ENCODE peak calls at places on chromosomes 12 and 14, in four cellular contexts. One of them, this sample, is unnamed.

GRCh38 chr12:47080725-47081502 is 1.2 kb upstream of the AMIGO2 start:
- DNase-seq in fibroblast of lung: peak
- DNase-seq in HFF-Myc: no peak
- DNase-seq in left ventricle myocardium inferior: peak
- DNase-seq in this sample: no peak

GRCh38 chr14:89504602-89505320 is 87.7 kb upstream of the FOXN3 start:
- DNase-seq in fibroblast of lung: peak
- DNase-seq in HFF-Myc: no peak
- DNase-seq in left ventricle myocardium inferior: no peak
- DNase-seq in this sample: peak

GRCh38 chr14:103361868-103362267 is 23.3 kb upstream of the MARK3 start:
- DNase-seq in fibroblast of lung: peak
- DNase-seq in HFF-Myc: peak
- DNase-seq in left ventricle myocardium inferior: no peak
- DNase-seq in this sample: peak

GRCh38 chr12:104166465-104166864 is 28.5 kb upstream of the NFYB start:
- DNase-seq in fibroblast of lung: peak
- DNase-seq in HFF-Myc: no peak
- DNase-seq in left ventricle myocardium inferior: peak
- DNase-seq in this sample: no peak

GRCh38 chr12:109109756-109110350 is 6.5 kb upstream of the ACACB start:
- DNase-seq in fibroblast of lung: no peak
- DNase-seq in HFF-Myc: no peak
- DNase-seq in left ventricle myocardium inferior: no peak
- DNase-seq in this sample: no peak

GRCh38 chr12:47147749-47148148 is 68.0 kb upstream of the AMIGO2 start:
- DNase-seq in fibroblast of lung: no peak
- DNase-seq in HFF-Myc: no peak
- DNase-seq in left ventricle myocardium inferior: no peak
- DNase-seq in this sample: no peak

GRCh38 chr12:67067453-67068203 is 201.5 kb upstream of the CAND1 start:
- DNase-seq in fibroblast of lung: no peak
- DNase-seq in HFF-Myc: no peak
- DNase-seq in left ventricle myocardium inferior: no peak
- DNase-seq in this sample: no peak

GRCh38 chr12:116717466-116718457 is 20.1 kb downstream of the SPRING1 start:
- DNase-seq in fibroblast of lung: peak
- DNase-seq in HFF-Myc: no peak
- DNase-seq in left ventricle myocardium inferior: peak
- DNase-seq in this sample: no peak

GRCh38 chr14:32366256-32366655 is 37.2 kb downstream of the AKAP6 start:
- DNase-seq in fibroblast of lung: peak
- DNase-seq in HFF-Myc: peak
- DNase-seq in left ventricle myocardium inferior: no peak
- DNase-seq in this sample: no peak

GRCh38 chr12:91606662-91607377 is 424.2 kb upstream of the DCN start:
- DNase-seq in fibroblast of lung: no peak
- DNase-seq in HFF-Myc: no peak
- DNase-seq in left ventricle myocardium inferior: no peak
- DNase-seq in this sample: no peak

GRCh38 chr12:24561411-24561871 is 387.5 kb downstream of the BCAT1 start:
- DNase-seq in fibroblast of lung: peak
- DNase-seq in HFF-Myc: no peak
- DNase-seq in left ventricle myocardium inferior: no peak
- DNase-seq in this sample: no peak

GRCh38 chr14:37195327-37195726 is 2.4 kb upstream of the MIPOL1 start:
- DNase-seq in fibroblast of lung: peak
- DNase-seq in HFF-Myc: no peak
- DNase-seq in left ventricle myocardium inferior: no peak
- DNase-seq in this sample: no peak

GRCh38 chr14:100155049-100155621 is 4.3 kb downstream of the DEGS2 start:
- DNase-seq in fibroblast of lung: peak
- DNase-seq in HFF-Myc: peak
- DNase-seq in left ventricle myocardium inferior: no peak
- DNase-seq in this sample: no peak
- TF ChIP-seq CTCF in fibroblast of lung: peak
- TF ChIP-seq CTCF in HFF-Myc: peak
- TF ChIP-seq CTCF in left ventricle myocardium inferior: peak
- TF ChIP-seq CTCF in this sample: peak

DNA sequence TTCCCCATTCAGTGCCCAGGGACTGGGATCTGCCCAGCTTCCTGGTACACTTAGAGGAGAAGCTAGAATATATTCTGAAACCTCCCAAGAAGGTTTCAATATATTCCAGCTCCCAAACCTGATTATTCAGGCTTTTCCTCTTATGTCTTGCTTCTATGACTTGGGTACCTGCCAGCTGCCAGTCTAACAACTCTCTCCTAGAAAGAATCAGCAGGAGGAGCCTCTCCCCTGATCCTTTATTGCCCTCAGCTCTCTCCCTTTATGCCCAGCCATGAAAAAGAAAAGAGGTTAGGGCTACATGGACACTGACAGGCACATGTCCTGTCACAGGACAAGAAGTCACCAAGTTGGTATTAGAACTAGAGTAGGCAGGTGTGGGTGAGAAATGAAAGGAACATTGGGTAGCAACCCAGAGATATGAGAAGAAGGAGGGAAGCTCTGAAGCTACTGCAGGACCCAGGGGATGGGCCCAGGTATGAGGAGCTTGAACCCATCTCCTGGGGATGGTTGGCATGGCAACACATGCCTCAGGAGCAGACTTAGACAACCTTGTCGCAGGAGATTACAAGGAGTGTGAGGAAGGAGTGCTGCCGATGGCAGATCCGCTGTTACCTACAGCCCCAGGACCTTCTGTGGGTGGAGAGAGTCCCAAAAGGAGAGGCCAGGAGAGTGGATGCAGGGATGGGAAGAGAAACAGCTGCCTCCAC is 2.0 kb upstream of the CACNB3 start:
- DNase-seq in fibroblast of lung: no peak
- DNase-seq in HFF-Myc: no peak
- DNase-seq in left ventricle myocardium inferior: no peak
- DNase-seq in this sample: no peak
- H3K4me3 ChIP-seq in fibroblast of lung: peak
- H3K4me3 ChIP-seq in HFF-Myc: peak
- H3K4me3 ChIP-seq in left ventricle myocardium inferior: peak
- H3K4me3 ChIP-seq in this sample: peak

GRCh38 chr14:51093371-51094281 is 1.3 kb downstream of the TRIM9 start:
- DNase-seq in fibroblast of lung: peak
- DNase-seq in HFF-Myc: no peak
- DNase-seq in left ventricle myocardium inferior: peak
- DNase-seq in this sample: no peak
- TF ChIP-seq CTCF in fibroblast of lung: peak
- TF ChIP-seq CTCF in HFF-Myc: peak
- TF ChIP-seq CTCF in left ventricle myocardium inferior: no peak
- TF ChIP-seq CTCF in this sample: peak

GRCh38 chr14:77605392-77605978 is 11.0 kb downstream of the SPTLC2 start:
- DNase-seq in fibroblast of lung: no peak
- DNase-seq in HFF-Myc: no peak
- DNase-seq in left ventricle myocardium inferior: no peak
- DNase-seq in this sample: no peak

GRCh38 chr14:77603654-77604270 is 12.7 kb downstream of the SPTLC2 start:
- DNase-seq in fibroblast of lung: peak
- DNase-seq in HFF-Myc: no peak
- DNase-seq in left ventricle myocardium inferior: peak
- DNase-seq in this sample: no peak

GRCh38 chr14:77610553-77610952 is 5.9 kb downstream of the SPTLC2 start:
- DNase-seq in fibroblast of lung: no peak
- DNase-seq in HFF-Myc: no peak
- DNase-seq in left ventricle myocardium inferior: no peak
- DNase-seq in this sample: no peak

GRCh38 chr14:77609902-77610301 is 6.5 kb downstream of the SPTLC2 start:
- DNase-seq in fibroblast of lung: no peak
- DNase-seq in HFF-Myc: no peak
- DNase-seq in left ventricle myocardium inferior: no peak
- DNase-seq in this sample: no peak

DNA sequence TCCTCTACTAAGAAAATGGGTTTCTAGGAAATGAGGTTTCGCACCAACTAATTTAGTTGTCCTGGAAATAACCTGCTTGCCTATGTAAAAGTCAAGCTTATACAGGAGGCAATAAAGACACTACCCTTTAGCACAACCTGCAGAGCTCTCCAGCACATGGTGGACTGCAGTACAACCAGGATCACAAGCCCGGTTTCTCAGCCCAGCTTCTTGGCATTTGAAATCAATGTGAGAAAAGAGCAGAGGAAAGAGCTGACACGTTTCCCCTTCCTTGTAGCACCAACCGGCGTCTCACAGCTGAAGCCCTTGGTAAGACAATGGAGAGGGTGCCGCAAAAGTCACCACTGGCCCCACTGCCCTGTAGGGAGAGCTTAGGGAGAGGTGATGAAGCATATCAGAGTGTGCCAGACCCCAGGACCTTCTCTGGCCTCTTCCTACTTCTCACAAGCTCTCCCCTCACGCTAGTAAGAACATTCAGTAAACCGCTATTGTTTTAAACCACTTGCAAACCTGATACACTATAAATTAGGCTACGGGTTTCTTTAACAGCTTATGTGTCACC is 8.6 kb downstream of the SPTLC2 start:
- DNase-seq in fibroblast of lung: no peak
- DNase-seq in HFF-Myc: no peak
- DNase-seq in left ventricle myocardium inferior: no peak
- DNase-seq in this sample: no peak
- H3K4me3 ChIP-seq in fibroblast of lung: no peak
- H3K4me3 ChIP-seq in HFF-Myc: no peak
- H3K4me3 ChIP-seq in left ventricle myocardium inferior: no peak
- H3K4me3 ChIP-seq in this sample: no peak

GRCh38 chr14:69044965-69045555 is 66.0 kb upstream of the ACTN1 start:
- DNase-seq in fibroblast of lung: peak
- DNase-seq in HFF-Myc: no peak
- DNase-seq in left ventricle myocardium inferior: peak
- DNase-seq in this sample: no peak
- TF ChIP-seq CTCF in fibroblast of lung: no peak
- TF ChIP-seq CTCF in HFF-Myc: no peak
- TF ChIP-seq CTCF in left ventricle myocardium inferior: no peak
- TF ChIP-seq CTCF in this sample: no peak

This sample was measured in keratinocyte.